ENCODE peak calls at places on chromosomes 1 and 21, in five cellular contexts. One of them, this sample, is unnamed.

GRCh38 chr21:38525454-38525853 is 27.2 kb upstream of the ERG start:
- DNase-seq in CD4-positive, alpha-beta T cell: no peak
- DNase-seq in uterus: no peak
- DNase-seq in lung: no peak
- DNase-seq in IMR-90: no peak
- DNase-seq in this sample: no peak

GRCh38 chr1:223720987-223721591 is 8.8 kb downstream of the CAPN2 start:
- DNase-seq in CD4-positive, alpha-beta T cell: no peak
- DNase-seq in uterus: no peak
- DNase-seq in lung: peak; percentile 72
- DNase-seq in IMR-90: peak; percentile 95
- DNase-seq in this sample: peak; percentile 33

GRCh38 chr1:157484573-157484972 is 67.7 kb downstream of the FCRL5 start:
- DNase-seq in CD4-positive, alpha-beta T cell: no peak
- DNase-seq in uterus: no peak
- DNase-seq in lung: no peak
- DNase-seq in IMR-90: no peak
- DNase-seq in this sample: no peak

GRCh38 chr1:89724369-89725015 is 91.6 kb downstream of the LRRC8C start:
- DNase-seq in CD4-positive, alpha-beta T cell: no peak
- DNase-seq in uterus: no peak
- DNase-seq in lung: no peak
- DNase-seq in IMR-90: peak; percentile 59
- DNase-seq in this sample: no peak

GRCh38 chr1:201542166-201543045 is 3.5 kb downstream of the NAV1 start:
- DNase-seq in CD4-positive, alpha-beta T cell: no peak
- DNase-seq in uterus: peak; percentile 53
- DNase-seq in lung: no peak
- DNase-seq in IMR-90: peak; percentile 84
- DNase-seq in this sample: no peak

GRCh38 chr1:162857850-162858249 is 3.1 kb downstream of the CCDC190 start:
- DNase-seq in CD4-positive, alpha-beta T cell: no peak
- DNase-seq in uterus: no peak
- DNase-seq in lung: no peak
- DNase-seq in IMR-90: peak; percentile 49
- DNase-seq in this sample: no peak

GRCh38 chr1:235939488-235939775 is 72.7 kb upstream of the LYST start:
- DNase-seq in CD4-positive, alpha-beta T cell: no peak
- DNase-seq in uterus: no peak
- DNase-seq in lung: no peak
- DNase-seq in IMR-90: peak; percentile 82
- DNase-seq in this sample: no peak

GRCh38 chr1:3174487-3175247 is 105.7 kb downstream of the PRDM16 start:
- DNase-seq in CD4-positive, alpha-beta T cell: no peak
- DNase-seq in uterus: peak; percentile 56
- DNase-seq in lung: peak; percentile 75
- DNase-seq in IMR-90: no peak
- DNase-seq in this sample: peak; percentile 87

GRCh38 chr1:220808501-220809186 is 21.9 kb downstream of the MTARC1 start:
- DNase-seq in CD4-positive, alpha-beta T cell: no peak
- DNase-seq in uterus: no peak
- DNase-seq in lung: no peak
- DNase-seq in IMR-90: no peak
- DNase-seq in this sample: no peak

GRCh38 chr1:43137445-43138052 is 34.5 kb downstream of the EBNA1BP2 start:
- DNase-seq in CD4-positive, alpha-beta T cell: no peak
- DNase-seq in uterus: no peak
- DNase-seq in lung: no peak
- DNase-seq in IMR-90: no peak
- DNase-seq in this sample: no peak

GRCh38 chr1:58162952-58163550 is 383.5 kb downstream of the OMA1 start:
- DNase-seq in CD4-positive, alpha-beta T cell: no peak
- DNase-seq in uterus: peak; percentile 36
- DNase-seq in lung: peak; percentile 50
- DNase-seq in IMR-90: peak; percentile 52
- DNase-seq in this sample: peak; percentile 41

GRCh38 chr21:32307706-32308105 is 9.1 kb downstream of the MRAP start:
- DNase-seq in CD4-positive, alpha-beta T cell: no peak
- DNase-seq in uterus: no peak
- DNase-seq in lung: no peak
- DNase-seq in IMR-90: peak; percentile 55
- DNase-seq in this sample: no peak

GRCh38 chr1:30757196-30757949 is at the start of gene LAPTM5:
- DNase-seq in CD4-positive, alpha-beta T cell: peak; percentile 73
- DNase-seq in uterus: no peak
- DNase-seq in lung: peak; percentile 69
- DNase-seq in IMR-90: no peak
- DNase-seq in this sample: peak; percentile 56

GRCh38 chr1:52111492-52111891 is 30.4 kb upstream of the ZFYVE9 start:
- DNase-seq in CD4-positive, alpha-beta T cell: no peak
- DNase-seq in uterus: no peak
- DNase-seq in lung: no peak
- DNase-seq in IMR-90: no peak
- DNase-seq in this sample: no peak

GRCh38 chr1:232162001-232162400 is 467.9 kb downstream of the SIPA1L2 start:
- DNase-seq in CD4-positive, alpha-beta T cell: no peak
- DNase-seq in uterus: no peak
- DNase-seq in lung: no peak
- DNase-seq in IMR-90: no peak
- DNase-seq in this sample: no peak

GRCh38 chr1:240245629-240246020 is 153.9 kb downstream of the FMN2 start:
- DNase-seq in CD4-positive, alpha-beta T cell: no peak
- DNase-seq in uterus: no peak
- DNase-seq in lung: no peak
- DNase-seq in IMR-90: peak; percentile 31
- DNase-seq in this sample: no peak

GRCh38 chr1:93692983-93693591 is 11.4 kb upstream of the BCAR3 start:
- DNase-seq in CD4-positive, alpha-beta T cell: no peak
- DNase-seq in uterus: no peak
- DNase-seq in lung: no peak
- DNase-seq in IMR-90: peak; percentile 90
- DNase-seq in this sample: no peak

GRCh38 chr1:22689505-22689904 is 21.1 kb upstream of the EPHB2 start:
- DNase-seq in CD4-positive, alpha-beta T cell: no peak
- DNase-seq in uterus: peak; percentile 22
- DNase-seq in lung: no peak
- DNase-seq in IMR-90: peak; percentile 96
- DNase-seq in this sample: no peak

GRCh38 chr1:2643414-2644077 is 10.7 kb upstream of the MMEL1 start:
- DNase-seq in CD4-positive, alpha-beta T cell: no peak
- DNase-seq in uterus: peak; percentile 29
- DNase-seq in lung: no peak
- DNase-seq in IMR-90: no peak
- DNase-seq in this sample: no peak

GRCh38 chr21:22961248-22961647 is 1963.0 kb downstream of the NCAM2 start:
- DNase-seq in CD4-positive, alpha-beta T cell: no peak
- DNase-seq in uterus: no peak
- DNase-seq in lung: no peak
- DNase-seq in IMR-90: no peak
- DNase-seq in this sample: no peak

GRCh38 chr1:210328032-210328745 is 513 bp upstream of the HHAT start:
- DNase-seq in CD4-positive, alpha-beta T cell: no peak
- DNase-seq in uterus: peak; percentile 45
- DNase-seq in lung: no peak
- DNase-seq in IMR-90: no peak
- DNase-seq in this sample: no peak

GRCh38 chr21:42366292-42367010 is at the start of gene TFF1:
- DNase-seq in CD4-positive, alpha-beta T cell: no peak
- DNase-seq in uterus: no peak
- DNase-seq in lung: no peak
- DNase-seq in IMR-90: peak; percentile 10
- DNase-seq in this sample: no peak

GRCh38 chr1:178282949-178283367 is 189.1 kb downstream of the RASAL2 start:
- DNase-seq in CD4-positive, alpha-beta T cell: no peak
- DNase-seq in uterus: no peak
- DNase-seq in lung: no peak
- DNase-seq in IMR-90: peak; percentile 86
- DNase-seq in this sample: no peak

GRCh38 chr1:109198043-109198695 is 15.5 kb upstream of the SARS1 start:
- DNase-seq in CD4-positive, alpha-beta T cell: no peak
- DNase-seq in uterus: peak; percentile 65
- DNase-seq in lung: no peak
- DNase-seq in IMR-90: peak; percentile 91
- DNase-seq in this sample: peak; percentile 88

GRCh38 chr1:154422521-154422920 is 17.4 kb downstream of the IL6R start:
- DNase-seq in CD4-positive, alpha-beta T cell: no peak
- DNase-seq in uterus: no peak
- DNase-seq in lung: no peak
- DNase-seq in IMR-90: no peak
- DNase-seq in this sample: no peak

GRCh38 chr1:213256438-213257087 is 205.5 kb downstream of the RPS6KC1 start:
- DNase-seq in CD4-positive, alpha-beta T cell: no peak
- DNase-seq in uterus: no peak
- DNase-seq in lung: no peak
- DNase-seq in IMR-90: no peak
- DNase-seq in this sample: no peak

GRCh38 chr1:86779308-86780191 is 75.2 kb downstream of the SH3GLB1 start:
- DNase-seq in CD4-positive, alpha-beta T cell: no peak
- DNase-seq in uterus: no peak
- DNase-seq in lung: peak; percentile 40
- DNase-seq in IMR-90: peak; percentile 92
- DNase-seq in this sample: no peak

GRCh38 chr1:152519876-152520275 is 5.6 kb downstream of the CRCT1 start:
- DNase-seq in CD4-positive, alpha-beta T cell: no peak
- DNase-seq in uterus: no peak
- DNase-seq in lung: no peak
- DNase-seq in IMR-90: no peak
- DNase-seq in this sample: no peak
- H3K27ac ChIP-seq in CD4-positive, alpha-beta T cell: no peak overlapping the region
- H3K27ac ChIP-seq in uterus: no peak overlapping the region
- H3K27ac ChIP-seq in lung: no peak overlapping the region
- H3K27ac ChIP-seq in IMR-90: no peak overlapping the region
- H3K27ac ChIP-seq in this sample: no peak overlapping the region

GRCh38 chr1:72579629-72580028 is 297.3 kb upstream of the NEGR1 start:
- DNase-seq in CD4-positive, alpha-beta T cell: no peak
- DNase-seq in uterus: no peak
- DNase-seq in lung: no peak
- DNase-seq in IMR-90: no peak
- DNase-seq in this sample: no peak
- TF ChIP-seq CTCF in CD4-positive, alpha-beta T cell: no peak
- TF ChIP-seq CTCF in uterus: no peak
- TF ChIP-seq CTCF in lung: no peak
- TF ChIP-seq CTCF in IMR-90: no peak
- TF ChIP-seq CTCF in this sample: no peak

GRCh38 chr21:25966308-25966707 is 204.3 kb downstream of the APP start:
- DNase-seq in CD4-positive, alpha-beta T cell: no peak
- DNase-seq in uterus: no peak
- DNase-seq in lung: no peak
- DNase-seq in IMR-90: peak; percentile 37
- DNase-seq in this sample: no peak

GRCh38 chr21:25964926-25965325 is 205.6 kb downstream of the APP start:
- DNase-seq in CD4-positive, alpha-beta T cell: no peak
- DNase-seq in uterus: no peak
- DNase-seq in lung: no peak
- DNase-seq in IMR-90: no peak
- DNase-seq in this sample: no peak

GRCh38 chr21:25974937-25975336 is 195.6 kb downstream of the APP start:
- DNase-seq in CD4-positive, alpha-beta T cell: no peak
- DNase-seq in uterus: no peak
- DNase-seq in lung: no peak
- DNase-seq in IMR-90: no peak
- DNase-seq in this sample: no peak

GRCh38 chr21:25967566-25968438 is 202.8 kb downstream of the APP start:
- DNase-seq in CD4-positive, alpha-beta T cell: no peak
- DNase-seq in uterus: no peak
- DNase-seq in lung: no peak
- DNase-seq in IMR-90: no peak
- DNase-seq in this sample: no peak

DNA sequence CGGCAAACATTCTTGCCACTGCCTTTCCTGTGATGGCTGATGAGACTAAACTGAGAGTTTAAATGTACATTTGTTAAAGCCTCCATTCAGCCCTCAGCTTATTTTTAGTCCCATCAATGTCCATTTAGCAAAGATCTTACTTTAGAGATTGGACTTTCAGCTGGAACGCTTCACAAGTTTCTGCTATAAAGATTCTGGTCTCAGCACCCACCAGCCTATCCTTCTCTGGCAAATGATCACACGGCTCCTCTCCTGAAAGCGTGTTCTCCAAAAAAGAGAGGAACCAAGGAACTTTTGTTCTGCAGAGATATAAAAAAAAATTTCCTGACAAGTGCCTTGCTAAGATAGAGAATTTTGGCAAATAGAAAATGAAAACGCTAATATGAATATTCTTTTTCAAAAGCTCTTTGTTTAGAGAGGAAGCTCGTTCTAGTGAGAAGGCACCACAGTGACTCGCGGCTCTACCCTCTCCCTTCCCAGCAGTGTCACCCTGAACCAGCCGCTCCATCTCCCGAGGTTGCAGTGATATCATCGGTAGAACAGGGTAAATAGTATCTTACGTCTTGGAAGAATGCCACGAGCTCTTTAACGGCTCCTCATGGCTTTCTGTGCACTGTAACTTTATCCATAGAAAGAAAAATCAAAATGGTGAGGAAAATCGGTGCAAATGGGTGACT is 200.2 kb downstream of the APP start:
- DNase-seq in CD4-positive, alpha-beta T cell: no peak
- DNase-seq in uterus: no peak
- DNase-seq in lung: no peak
- DNase-seq in IMR-90: no peak
- DNase-seq in this sample: no peak
- H3K27ac ChIP-seq in CD4-positive, alpha-beta T cell: no peak overlapping the region
- H3K27ac ChIP-seq in uterus: no peak overlapping the region
- H3K27ac ChIP-seq in lung: no peak overlapping the region
- H3K27ac ChIP-seq in IMR-90: no peak overlapping the region
- H3K27ac ChIP-seq in this sample: no peak overlapping the region

GRCh38 chr1:40944841-40945430 is 34.6 kb upstream of the CTPS1 start:
- DNase-seq in CD4-positive, alpha-beta T cell: no peak
- DNase-seq in uterus: peak; percentile 65
- DNase-seq in lung: no peak
- DNase-seq in IMR-90: peak; percentile 43
- DNase-seq in this sample: peak; percentile 72

GRCh38 chr1:40945491-40945973 is 34.0 kb upstream of the CTPS1 start:
- DNase-seq in CD4-positive, alpha-beta T cell: no peak
- DNase-seq in uterus: no peak
- DNase-seq in lung: no peak
- DNase-seq in IMR-90: peak; percentile 22
- DNase-seq in this sample: no peak

GRCh38 chr1:40948741-40949528 is 30.6 kb upstream of the CTPS1 start:
- DNase-seq in CD4-positive, alpha-beta T cell: peak; percentile 16
- DNase-seq in uterus: no peak
- DNase-seq in lung: peak; percentile 66
- DNase-seq in IMR-90: peak; percentile 73
- DNase-seq in this sample: peak; percentile 79

GRCh38 chr1:40939320-40940059 is 40.0 kb upstream of the CTPS1 start:
- DNase-seq in CD4-positive, alpha-beta T cell: no peak
- DNase-seq in uterus: no peak
- DNase-seq in lung: no peak
- DNase-seq in IMR-90: peak; percentile 70
- DNase-seq in this sample: peak; percentile 67

DNA sequence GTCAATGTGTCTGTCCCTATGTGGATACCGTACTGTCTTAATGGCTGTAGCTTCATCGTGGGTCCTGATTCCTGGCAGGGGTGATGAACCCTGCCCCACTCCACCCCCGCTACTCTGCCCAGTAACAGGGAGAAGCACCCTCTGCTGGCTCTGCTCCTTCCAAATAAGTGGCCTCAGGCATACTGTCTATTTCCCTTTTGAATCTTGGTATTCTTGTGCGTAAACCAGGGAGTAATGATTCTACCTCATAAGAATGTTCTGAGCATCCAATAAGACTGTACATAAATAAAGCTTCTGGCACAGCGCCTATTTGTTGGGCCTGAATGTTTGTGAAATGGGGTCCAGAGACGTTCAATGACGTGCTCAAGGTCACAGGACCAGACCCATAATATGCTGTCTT is 35.2 kb upstream of the CTPS1 start:
- DNase-seq in CD4-positive, alpha-beta T cell: no peak
- DNase-seq in uterus: peak; percentile 74
- DNase-seq in lung: no peak
- DNase-seq in IMR-90: peak; percentile 92
- DNase-seq in this sample: peak; percentile 51
- TF ChIP-seq CTCF in CD4-positive, alpha-beta T cell: no peak
- TF ChIP-seq CTCF in uterus: no peak
- TF ChIP-seq CTCF in lung: no peak
- TF ChIP-seq CTCF in IMR-90: peak; percentile 32
- TF ChIP-seq CTCF in this sample: no peak

This sample was measured in tibial artery.